ENCODE peak calls at places on chromosome 13, in five cellular contexts. D, I, A, B and E are unnamed samples.
A peak's percentile ranks its signal among the peaks of the same experiment; 100 is the strongest.

GRCh38 chr13:108195146-108195545 is 20.2 kb downstream of the LIG4 start:
- DNase-seq in D (no peak), I (no peak), A (no peak), B (no peak), E (peak; percentile 30)

GRCh38 chr13:40639226-40639681 is 27.2 kb downstream of the FOXO1 start:
- DNase-seq in D (no peak), I (no peak), A (peak; percentile 14), B (no peak), E (no peak)

GRCh38 chr13:100440756-100441421 is 147.7 kb downstream of the GGACT start:
- DNase-seq in D (no peak), I (no peak), A (peak; percentile 41), B (no peak), E (peak; percentile 75)

GRCh38 chr13:105572401-105572800 is 963.1 kb downstream of the EFNB2 start:
- DNase-seq in D (no peak), I (no peak), A (no peak), B (no peak), E (no peak)

GRCh38 chr13:72437458-72437857 is 290.0 kb downstream of the MZT1 start:
- DNase-seq in D (no peak), I (no peak), A (no peak), B (no peak), E (peak; percentile 63)

GRCh38 chr13:32125746-32126145 is 94.2 kb downstream of the FRY start:
- DNase-seq in D (no peak), I (no peak), A (no peak), B (no peak), E (no peak)

GRCh38 chr13:73809561-73809960 is 324.6 kb downstream of the KLF12 start:
- DNase-seq in D (no peak), I (no peak), A (no peak), B (no peak), E (peak; percentile 87)

GRCh38 chr13:80473695-80474094 is 132.8 kb upstream of the SPRY2 start:
- DNase-seq in D (no peak), I (no peak), A (peak; percentile 28), B (peak; percentile 57), E (peak; percentile 18)

GRCh38 chr13:54965881-54966280 is 1937.3 kb downstream of the OLFM4 start:
- DNase-seq in D (no peak), I (no peak), A (no peak), B (no peak), E (no peak)

GRCh38 chr13:61913183-61913582 is 497.5 kb upstream of the PCDH20 start:
- DNase-seq in D (no peak), I (no peak), A (no peak), B (no peak), E (no peak)

GRCh38 chr13:110012102-110012739 is 225.8 kb upstream of the IRS2 start:
- DNase-seq in D (no peak), I (no peak), A (peak; percentile 3), B (peak; percentile 43), E (peak; percentile 97)

GRCh38 chr13:111461445-111462149 is 141.2 kb downstream of the TEX29 start:
- DNase-seq in D (no peak), I (no peak), A (no peak), B (no peak), E (no peak)

GRCh38 chr13:90868321-90868920 is 479.1 kb upstream of the MIR17HG start:
- DNase-seq in D (peak; percentile 57), I (no peak), A (peak; percentile 3), B (no peak), E (peak; percentile 11)

GRCh38 chr13:44955421-44955820 is 33.9 kb downstream of the NUFIP1 start:
- DNase-seq in D (no peak), I (no peak), A (no peak), B (no peak), E (no peak)

GRCh38 chr13:106990594-106990993 is 422.7 kb upstream of the ARGLU1 start:
- DNase-seq in D (no peak), I (no peak), A (no peak), B (no peak), E (peak; percentile 43)

GRCh38 chr13:87295636-87296035 is 375.5 kb upstream of the SLITRK5 start:
- DNase-seq in D (no peak), I (no peak), A (no peak), B (no peak), E (no peak)

GRCh38 chr13:111210488-111210887 is 95.4 kb downstream of the ARHGEF7 start:
- DNase-seq in D (no peak), I (no peak), A (no peak), B (no peak), E (peak; percentile 91)

GRCh38 chr13:99982021-99982740 is 597 bp downstream of the ZIC2 start:
- DNase-seq in D (no peak), I (no peak), A (no peak), B (no peak), E (no peak)

GRCh38 chr13:85317781-85318180 is 481.4 kb downstream of the SLITRK6 start:
- DNase-seq in D (no peak), I (no peak), A (no peak), B (no peak), E (no peak)

GRCh38 chr13:110683203-110683883 is 22.6 kb downstream of the CARS2 start:
- DNase-seq in D (no peak), I (no peak), A (peak; percentile 52), B (no peak), E (peak; percentile 15)

GRCh38 chr13:32472194-32472621 is 44.3 kb upstream of the N4BP2L1 start:
- DNase-seq in D (no peak), I (no peak), A (no peak), B (no peak), E (no peak)

GRCh38 chr13:98544105-98544710 is 32.7 kb downstream of the STK24 start:
- DNase-seq in D (no peak), I (no peak), A (no peak), B (no peak), E (no peak)

GRCh38 chr13:44312898-44313551 is 60.6 kb upstream of the SERP2 start:
- DNase-seq in D (no peak), I (no peak), A (peak; percentile 14), B (peak; percentile 14), E (peak; percentile 95)

GRCh38 chr13:25085125-25085742 is 10.7 kb upstream of the PABPC3 start:
- DNase-seq in D (no peak), I (no peak), A (peak; percentile 23), B (peak; percentile 25), E (peak; percentile 26)

GRCh38 chr13:50355797-50356196 is 340.6 kb downstream of the KCNRG start:
- DNase-seq in D (no peak), I (no peak), A (no peak), B (no peak), E (no peak)

GRCh38 chr13:106488671-106489070 is 46.8 kb downstream of the EFNB2 start:
- DNase-seq in D (no peak), I (no peak), A (no peak), B (no peak), E (no peak)

GRCh38 chr13:93318538-93318937 is 91.9 kb downstream of the GPC6 start:
- DNase-seq in D (no peak), I (no peak), A (peak; percentile 3), B (no peak), E (peak; percentile 35)

DNA sequence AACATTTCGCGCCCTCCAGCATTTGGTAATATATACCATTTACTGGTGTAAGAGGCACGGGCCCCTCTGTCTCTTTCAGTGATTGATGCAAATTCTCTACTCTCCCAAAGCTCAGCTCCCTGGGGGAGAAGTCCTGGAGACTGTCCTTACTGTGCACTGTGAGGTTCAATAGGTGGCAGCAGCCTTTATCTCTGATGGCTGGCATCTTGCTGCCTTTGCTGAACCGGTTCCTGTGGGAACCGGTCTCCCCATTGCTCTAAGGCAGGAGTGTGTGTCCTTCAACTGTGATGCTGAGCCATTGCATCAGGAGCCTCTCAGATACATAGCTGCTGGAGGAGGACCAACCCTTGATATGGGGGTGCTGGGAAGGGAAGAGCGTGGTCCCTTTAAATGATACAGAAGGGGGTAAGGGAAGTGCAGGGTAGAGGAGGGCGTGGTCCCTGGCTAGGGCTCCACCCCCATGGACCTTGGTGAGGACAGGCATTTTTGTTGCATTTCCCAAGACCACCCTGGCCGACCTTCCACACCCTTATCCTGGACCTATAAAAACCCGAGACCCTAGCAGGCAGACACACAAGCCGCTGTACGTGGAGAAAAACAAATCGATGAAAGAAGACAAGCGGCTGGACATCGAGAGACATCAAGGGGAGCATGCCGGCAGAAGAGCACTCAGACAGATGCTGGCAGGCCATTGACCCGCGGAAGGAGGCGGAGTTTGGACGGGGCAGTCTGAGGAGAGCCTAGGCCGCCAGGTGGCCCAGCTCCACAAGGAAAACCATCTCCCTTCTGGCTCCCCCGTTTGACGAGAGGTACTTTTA is 41.1 kb upstream of the GTF3A start:
- DNase-seq in D (peak; percentile 12), I (no peak), A (peak; percentile 67), B (no peak), E (no peak)
- TF ChIP-seq MAFK in D (no peak), I (no peak), A (no peak), B (no peak), E (no peak)

GRCh38 chr13:33799950-33800592 is 17.9 kb upstream of the RFC3 start:
- DNase-seq in D (no peak), I (no peak), A (peak; percentile 38), B (no peak), E (peak; percentile 46)
- H3K4me3 ChIP-seq in D (no peak overlapping the region), I (no peak overlapping the region), A (no peak overlapping the region), B (no peak overlapping the region), E (no peak overlapping the region)

GRCh38 chr13:29758591-29759114 is 91.8 kb downstream of the UBL3 start:
- DNase-seq in D (no peak), I (no peak), A (peak; percentile 5), B (no peak), E (no peak)

GRCh38 chr13:29756506-29756905 is 93.9 kb downstream of the UBL3 start:
- DNase-seq in D (no peak), I (no peak), A (no peak), B (no peak), E (peak; percentile 48)

GRCh38 chr13:29753593-29754485 is 96.6 kb downstream of the UBL3 start:
- DNase-seq in D (no peak), I (no peak), A (no peak), B (no peak), E (peak; percentile 16)

GRCh38 chr13:29752175-29752574 is 98.2 kb downstream of the UBL3 start:
- DNase-seq in D (no peak), I (no peak), A (no peak), B (no peak), E (no peak)

GRCh38 chr13:29754486-29754806 is 96.0 kb downstream of the UBL3 start:
- DNase-seq in D (no peak), I (no peak), A (peak; percentile 47), B (no peak), E (peak; percentile 61)
- TF ChIP-seq MAFK in D (no peak), I (peak; percentile 63), A (no peak), B (no peak), E (no peak)

GRCh38 chr13:113153810-113154748 is 4.4 kb upstream of the PROZ start:
- DNase-seq in D (peak; percentile 74), I (no peak), A (peak; percentile 49), B (peak; percentile 47), E (peak; percentile 51)
- H3K4me3 ChIP-seq in D (peak overlapping the region; percentile 17), I (peak overlapping the region; percentile 71), A (peak overlapping the region; percentile 81), B (peak overlapping the region; percentile 35), E (peak overlapping the region; percentile 38)

DNA sequence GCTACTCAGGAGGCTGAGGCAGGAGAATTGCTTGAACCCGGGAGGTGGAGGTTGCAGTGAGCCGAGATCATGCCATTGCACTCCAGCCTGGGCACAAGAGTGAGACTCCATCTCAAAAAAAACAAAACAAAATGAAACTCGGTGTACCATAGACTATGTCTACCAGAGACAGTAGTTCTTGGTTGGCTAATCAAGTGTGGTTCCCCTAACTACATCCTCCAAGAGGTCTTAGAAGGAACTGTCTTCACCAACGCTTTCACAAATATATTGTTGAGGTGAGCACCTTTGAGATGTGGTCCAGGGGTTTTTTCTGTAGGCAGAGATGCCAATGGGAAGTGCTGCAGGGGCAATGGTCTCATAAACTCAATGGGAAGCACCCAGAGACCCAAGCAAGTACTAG is 48.0 kb downstream of the RFC3 start:
- DNase-seq in D (no peak), I (no peak), A (no peak), B (no peak), E (no peak)
- TF ChIP-seq MAFK in D (no peak), I (no peak), A (no peak), B (no peak), E (no peak)